ENCODE peak calls at places on chromosomes 2 and 18, in five cellular contexts. G is activated CD8-positive, alpha-beta memory T cell treated with anti-CD3 and anti-CD28 coated beads, Interleukin-2, amount 50 U/mL, for 48 hours; O is HTR-8/SVneo; A is NCI-H774; C is neural progenitor cell. I is an unnamed sample.

GRCh38 chr18:73408434-73408833 is 540.6 kb upstream of the NETO1 start:
- DNase-seq in G (no peak), O (no peak), A (no peak), C (no peak), I (no peak)

GRCh38 chr2:24461685-24462084 is 29.4 kb upstream of the NCOA1 start:
- DNase-seq in G (no peak), O (no peak), A (no peak), C (peak; percentile 9), I (no peak)

GRCh38 chr2:113273031-113273551 is 5.6 kb downstream of the PAX8 start:
- DNase-seq in G (no peak), O (no peak), A (no peak), C (peak; percentile 82), I (no peak)

GRCh38 chr18:79508565-79509535 is 113.1 kb downstream of the NFATC1 start:
- DNase-seq in G (peak; percentile 40), O (no peak), A (no peak), C (no peak), I (peak; percentile 79)

GRCh38 chr2:194294156-194294555 is 1362.9 kb upstream of the SLC39A10 start:
- DNase-seq in G (no peak), O (no peak), A (no peak), C (no peak), I (no peak)

GRCh38 chr18:23528580-23529472 is 25.5 kb downstream of the RMC1 start:
- DNase-seq in G (no peak), O (no peak), A (no peak), C (no peak), I (no peak)

GRCh38 chr18:67669993-67670671 is 153.6 kb upstream of the DSEL start:
- DNase-seq in G (no peak), O (no peak), A (no peak), C (no peak), I (no peak)

GRCh38 chr18:8984131-8984670 is 118.3 kb upstream of the NDUFV2 start:
- DNase-seq in G (no peak), O (no peak), A (no peak), C (no peak), I (no peak)

GRCh38 chr18:77376043-77376732 is 126.5 kb downstream of the GALR1 start:
- DNase-seq in G (no peak), O (no peak), A (peak; percentile 58), C (no peak), I (no peak)

GRCh38 chr2:112957511-112957910 is 20.3 kb upstream of the IL36G start:
- DNase-seq in G (no peak), O (no peak), A (no peak), C (no peak), I (peak; percentile 38)

GRCh38 chr2:231661422-231662027 is 46.8 kb upstream of the PTMA start:
- DNase-seq in G (no peak), O (no peak), A (no peak), C (no peak), I (no peak)

GRCh38 chr18:35695803-35696202 is 114.3 kb downstream of the GALNT1 start:
- DNase-seq in G (no peak), O (no peak), A (no peak), C (no peak), I (no peak)

GRCh38 chr2:188897096-188897495 is 77.1 kb upstream of the COL3A1 start:
- DNase-seq in G (no peak), O (no peak), A (no peak), C (no peak), I (no peak)

GRCh38 chr2:12861344-12861942 is 144.7 kb downstream of the TRIB2 start:
- DNase-seq in G (no peak), O (no peak), A (no peak), C (no peak), I (no peak)

GRCh38 chr18:80200171-80200931 is 47.0 kb downstream of the PARD6G start:
- DNase-seq in G (no peak), O (no peak), A (no peak), C (peak; percentile 59), I (no peak)

GRCh38 chr2:135525786-135526185 is 5.2 kb downstream of the ZRANB3 start:
- DNase-seq in G (no peak), O (no peak), A (no peak), C (no peak), I (no peak)

GRCh38 chr2:233477548-233478433 is 88.8 kb downstream of the USP40 start:
- DNase-seq in G (no peak), O (no peak), A (no peak), C (no peak), I (no peak)

GRCh38 chr18:57846258-57846657 is 43.1 kb upstream of the ATP8B1 start:
- DNase-seq in G (no peak), O (peak; percentile 58), A (no peak), C (no peak), I (no peak)

GRCh38 chr2:207974214-207974600 is 51.1 kb downstream of the PLEKHM3 start:
- DNase-seq in G (no peak), O (no peak), A (no peak), C (no peak), I (no peak)

GRCh38 chr2:182435754-182436153 is 8.9 kb upstream of the PDE1A start:
- DNase-seq in G (no peak), O (no peak), A (no peak), C (no peak), I (no peak)

GRCh38 chr2:180564051-180564450 is 416.4 kb upstream of the UBE2E3 start:
- DNase-seq in G (no peak), O (no peak), A (no peak), C (no peak), I (no peak)

GRCh38 chr2:37812414-37812813 is 112.7 kb upstream of the RMDN2 start:
- DNase-seq in G (no peak), O (no peak), A (no peak), C (no peak), I (no peak)